ENCODE peak calls at places on chromosome 1, in ten cellular contexts. N is BE2C; G is activated T-cell treated with anti-CD3 and anti-CD28 coated beads, Interleukin-2, amount 50 U/mL, for 72 hours; S is GM10248; P is NCI-H1105 treated with DMSO at 0.1 percent for 48 hours; Z is T47D; I is cerebellar nuclear complex; Y is naive thymus-derived CD4-positive, alpha-beta T cell; O is iris pigment epithelial cell; T is NCI-H1694. H is an unnamed sample.
A peak's percentile ranks its signal among the peaks of the same experiment; 100 is the strongest.

GRCh38 chr1:21669287-21670058 is at the start of gene RAP1GAP:
- DNase-seq in G (peak; percentile 46), Z (no peak), Y (no peak), I (peak; percentile 4), S (peak; percentile 45), T (no peak), O (no peak), N (no peak), P (peak; percentile 24), H (peak; percentile 52)

GRCh38 chr1:54271341-54271740 is 71.4 kb downstream of the MRPL37 start:
- DNase-seq in I (no peak), N (no peak), O (no peak), Y (no peak), S (no peak), G (no peak), Z (no peak), P (no peak), T (no peak), H (no peak)

GRCh38 chr1:159752135-159752580 is 28.6 kb upstream of the DUSP23 start:
- DNase-seq in T (no peak), N (no peak), S (no peak), O (peak; percentile 91), Z (no peak), G (no peak), P (no peak), Y (no peak), I (no peak), H (no peak)

GRCh38 chr1:225651872-225652725 is 824 bp downstream of the ENAH start:
- DNase-seq in P (peak; percentile 62), O (no peak), Z (no peak), I (no peak), N (peak; percentile 63), S (no peak), Y (no peak), T (peak; percentile 38), G (no peak), H (peak; percentile 54)

GRCh38 chr1:221839794-221840395 is 98.0 kb upstream of the DUSP10 start:
- DNase-seq in T (no peak), G (peak; percentile 86), Y (no peak), I (no peak), P (no peak), O (peak; percentile 77), N (peak; percentile 74), S (peak; percentile 46), Z (no peak), H (no peak)

GRCh38 chr1:42334240-42335049 is 590 bp downstream of the FOXJ3 start:
- DNase-seq in O (peak; percentile 56), Z (peak; percentile 14), T (peak; percentile 16), I (peak; percentile 24), S (peak; percentile 43), N (peak; percentile 55), P (peak; percentile 43), Y (no peak), G (no peak), H (peak; percentile 53)

GRCh38 chr1:215482079-215482478 is 85.0 kb upstream of the KCTD3 start:
- DNase-seq in S (no peak), Z (no peak), Y (no peak), P (no peak), T (no peak), N (no peak), O (no peak), G (no peak), I (no peak), H (no peak)

GRCh38 chr1:11802973-11803885 is 2.5 kb downstream of the MTHFR start:
- DNase-seq in I (peak; percentile 7), P (no peak), N (peak; percentile 81), T (peak; percentile 92), Y (peak; percentile 63), O (peak; percentile 98), S (peak; percentile 86), Z (no peak), G (peak; percentile 84), H (peak; percentile 90)

GRCh38 chr1:185490924-185491323 is 173.9 kb upstream of the IVNS1ABP start:
- DNase-seq in P (no peak), N (no peak), I (no peak), G (no peak), Y (no peak), T (no peak), Z (no peak), O (no peak), S (no peak), H (no peak)

GRCh38 chr1:223250632-223251015 is 107.6 kb upstream of the TLR5 start:
- DNase-seq in O (no peak), T (no peak), S (no peak), Z (no peak), N (no peak), I (no peak), Y (no peak), G (no peak), P (no peak), H (no peak)

GRCh38 chr1:167229719-167230385 is 9.2 kb downstream of the POU2F1 start:
- DNase-seq in I (no peak), P (no peak), S (no peak), G (no peak), T (no peak), O (no peak), Y (no peak), N (no peak), Z (no peak), H (no peak)

GRCh38 chr1:11138952-11139351 is 39.3 kb upstream of the EXOSC10 start:
- DNase-seq in Z (no peak), P (no peak), S (no peak), N (no peak), G (no peak), I (no peak), O (peak; percentile 70), Y (no peak), T (no peak), H (no peak)